ENCODE peak calls at places on chromosomes 13 and 19, in six cellular contexts. One of them, this sample, is unnamed.

GRCh38 chr13:93003531-93003930 is 223.1 kb upstream of the GPC6 start:
- DNase-seq in breast epithelium: no peak
- DNase-seq in ovary: no peak
- DNase-seq in IMR-90: no peak
- DNase-seq in fibroblast of lung: no peak
- DNase-seq in AG04450: no peak
- DNase-seq in this sample: no peak

GRCh38 chr13:42355118-42355840 is 83.3 kb downstream of the AKAP11 start:
- DNase-seq in fibroblast of lung: no peak
- DNase-seq in breast epithelium: no peak
- DNase-seq in ovary: no peak
- DNase-seq in IMR-90: no peak
- DNase-seq in AG04450: no peak
- DNase-seq in this sample: no peak

GRCh38 chr19:50214699-50215543 is 11.5 kb downstream of the MYH14 start:
- DNase-seq in breast epithelium: peak; percentile 89
- DNase-seq in IMR-90: no peak
- DNase-seq in fibroblast of lung: no peak
- DNase-seq in AG04450: no peak
- DNase-seq in ovary: no peak
- DNase-seq in this sample: no peak

GRCh38 chr13:71643466-71643865 is 223.5 kb downstream of the DACH1 start:
- DNase-seq in breast epithelium: no peak
- DNase-seq in IMR-90: no peak
- DNase-seq in AG04450: no peak
- DNase-seq in ovary: no peak
- DNase-seq in fibroblast of lung: no peak
- DNase-seq in this sample: no peak

GRCh38 chr19:17436094-17436873 is 12.2 kb downstream of the TMEM221 start:
- DNase-seq in breast epithelium: no peak
- DNase-seq in IMR-90: no peak
- DNase-seq in fibroblast of lung: no peak
- DNase-seq in ovary: no peak
- DNase-seq in AG04450: no peak
- DNase-seq in this sample: no peak

GRCh38 chr19:29664753-29665214 is 477 bp upstream of the PLEKHF1 start:
- DNase-seq in AG04450: no peak
- DNase-seq in breast epithelium: no peak
- DNase-seq in fibroblast of lung: no peak
- DNase-seq in ovary: no peak
- DNase-seq in IMR-90: no peak
- DNase-seq in this sample: no peak

GRCh38 chr19:7004313-7004931 is 16.8 kb downstream of the MBD3L2B start:
- DNase-seq in ovary: no peak
- DNase-seq in AG04450: no peak
- DNase-seq in IMR-90: peak; percentile 18
- DNase-seq in fibroblast of lung: peak; percentile 46
- DNase-seq in breast epithelium: no peak
- DNase-seq in this sample: no peak

GRCh38 chr19:58033741-58034475 is at the start of gene ZSCAN1:
- DNase-seq in ovary: peak; percentile 82
- DNase-seq in AG04450: no peak
- DNase-seq in fibroblast of lung: peak; percentile 86
- DNase-seq in breast epithelium: peak; percentile 93
- DNase-seq in IMR-90: peak; percentile 41
- DNase-seq in this sample: peak; percentile 81

GRCh38 chr19:46404039-46404883 is 9.1 kb downstream of the CCDC8 start:
- DNase-seq in breast epithelium: peak; percentile 54
- DNase-seq in IMR-90: peak; percentile 31
- DNase-seq in AG04450: no peak
- DNase-seq in ovary: peak; percentile 74
- DNase-seq in fibroblast of lung: peak; percentile 63
- DNase-seq in this sample: no peak

GRCh38 chr19:38877781-38878574 is at the start of gene RINL:
- DNase-seq in fibroblast of lung: no peak
- DNase-seq in AG04450: no peak
- DNase-seq in IMR-90: no peak
- DNase-seq in breast epithelium: no peak
- DNase-seq in ovary: no peak
- DNase-seq in this sample: no peak

GRCh38 chr13:51931606-51932005 is 69.8 kb downstream of the CCDC70 start:
- DNase-seq in IMR-90: no peak
- DNase-seq in AG04450: no peak
- DNase-seq in fibroblast of lung: no peak
- DNase-seq in breast epithelium: no peak
- DNase-seq in ovary: no peak
- DNase-seq in this sample: no peak

GRCh38 chr13:100646030-100646673 is 28.4 kb downstream of the TMTC4 start:
- DNase-seq in AG04450: no peak
- DNase-seq in ovary: no peak
- DNase-seq in IMR-90: peak; percentile 31
- DNase-seq in fibroblast of lung: peak; percentile 25
- DNase-seq in breast epithelium: no peak
- DNase-seq in this sample: peak; percentile 42

GRCh38 chr13:46577656-46578589 is 25.0 kb downstream of the LRCH1 start:
- DNase-seq in ovary: no peak
- DNase-seq in breast epithelium: no peak
- DNase-seq in AG04450: no peak
- DNase-seq in IMR-90: peak; percentile 33
- DNase-seq in fibroblast of lung: no peak
- DNase-seq in this sample: no peak

GRCh38 chr13:46586766-46587509 is 34.0 kb downstream of the LRCH1 start:
- DNase-seq in IMR-90: no peak
- DNase-seq in ovary: no peak
- DNase-seq in AG04450: no peak
- DNase-seq in breast epithelium: no peak
- DNase-seq in fibroblast of lung: no peak
- DNase-seq in this sample: no peak

GRCh38 chr13:46578590-46578975 is 25.6 kb downstream of the LRCH1 start:
- DNase-seq in ovary: no peak
- DNase-seq in IMR-90: no peak
- DNase-seq in AG04450: no peak
- DNase-seq in breast epithelium: no peak
- DNase-seq in fibroblast of lung: no peak
- DNase-seq in this sample: no peak

GRCh38 chr13:46580362-46580839 is 27.4 kb downstream of the LRCH1 start:
- DNase-seq in IMR-90: no peak
- DNase-seq in AG04450: no peak
- DNase-seq in breast epithelium: no peak
- DNase-seq in fibroblast of lung: no peak
- DNase-seq in ovary: no peak
- DNase-seq in this sample: no peak

DNA sequence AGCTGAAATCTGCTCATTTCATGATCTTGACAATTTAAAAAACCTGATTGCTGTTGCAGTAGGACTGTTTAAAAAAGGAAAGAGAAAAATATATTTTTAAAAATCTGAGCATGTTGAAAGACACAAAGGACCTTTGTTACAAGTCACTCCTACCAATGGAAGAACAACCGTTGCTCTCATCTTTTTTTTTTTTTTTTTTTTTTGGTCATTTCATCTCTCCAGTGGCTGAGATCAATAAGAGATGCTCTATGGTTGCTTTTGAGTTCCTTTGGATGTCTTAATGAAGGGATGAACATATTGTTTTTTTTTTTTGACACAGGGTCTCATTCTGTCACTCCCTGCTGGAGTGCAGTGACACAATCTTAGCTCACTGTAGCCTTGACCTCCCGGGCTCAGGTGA is 29.2 kb downstream of the LRCH1 start:
- DNase-seq in IMR-90: no peak
- DNase-seq in ovary: no peak
- DNase-seq in breast epithelium: no peak
- DNase-seq in AG04450: no peak
- DNase-seq in fibroblast of lung: no peak
- DNase-seq in this sample: no peak
- H3K27ac ChIP-seq in IMR-90: no peak overlapping the region
- H3K27ac ChIP-seq in ovary: no peak overlapping the region
- H3K27ac ChIP-seq in breast epithelium: no peak overlapping the region
- H3K27ac ChIP-seq in AG04450: no peak overlapping the region
- H3K27ac ChIP-seq in fibroblast of lung: no peak overlapping the region
- H3K27ac ChIP-seq in this sample: no peak overlapping the region

DNA sequence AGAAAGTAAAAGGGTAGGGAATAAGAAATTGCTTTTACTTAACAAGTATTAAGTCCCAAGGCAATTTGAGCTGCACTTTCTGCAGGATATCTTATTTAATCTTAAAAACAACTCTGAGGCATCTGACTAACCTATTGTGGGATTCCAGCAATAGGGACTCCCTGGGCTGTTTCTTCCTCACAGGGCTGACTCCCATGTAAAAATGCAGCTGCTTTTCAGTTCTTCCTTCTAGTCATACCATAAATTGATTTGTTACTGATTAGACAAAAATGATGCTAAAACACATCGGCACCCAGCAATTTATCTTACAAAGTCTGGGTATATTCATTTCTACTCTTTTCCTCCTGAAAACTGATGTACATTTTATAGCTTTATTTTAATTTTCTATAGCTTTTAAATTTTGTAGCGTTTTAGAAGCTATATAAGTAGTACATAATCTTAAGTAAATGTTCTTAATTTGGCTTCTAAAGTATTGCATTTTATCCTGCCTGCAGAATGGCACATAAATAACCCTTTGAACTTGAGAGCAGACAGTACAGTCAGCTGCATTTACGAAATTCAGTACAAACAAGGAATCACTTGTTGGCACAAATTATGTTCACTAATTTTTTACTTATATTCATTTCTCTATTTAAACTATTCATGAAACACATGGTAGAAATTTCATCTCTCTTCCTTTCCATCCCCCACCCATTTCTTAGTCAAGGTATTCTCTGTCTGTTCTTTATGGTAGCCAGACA is 102.4 kb upstream of the FRY start:
- DNase-seq in fibroblast of lung: no peak
- DNase-seq in IMR-90: no peak
- DNase-seq in breast epithelium: no peak
- DNase-seq in ovary: no peak
- DNase-seq in AG04450: no peak
- DNase-seq in this sample: no peak
- H3K27ac ChIP-seq in fibroblast of lung: no peak overlapping the region
- H3K27ac ChIP-seq in IMR-90: no peak overlapping the region
- H3K27ac ChIP-seq in breast epithelium: no peak overlapping the region
- H3K27ac ChIP-seq in ovary: no peak overlapping the region
- H3K27ac ChIP-seq in AG04450: no peak overlapping the region
- H3K27ac ChIP-seq in this sample: no peak overlapping the region

GRCh38 chr13:95556981-95557380 is 4.5 kb downstream of the CLDN10 start:
- DNase-seq in IMR-90: no peak
- DNase-seq in breast epithelium: no peak
- DNase-seq in fibroblast of lung: no peak
- DNase-seq in ovary: no peak
- DNase-seq in AG04450: no peak
- DNase-seq in this sample: no peak

GRCh38 chr13:95552208-95552538 is 347 bp upstream of the CLDN10 start:
- DNase-seq in AG04450: no peak
- DNase-seq in IMR-90: no peak
- DNase-seq in ovary: no peak
- DNase-seq in breast epithelium: no peak
- DNase-seq in fibroblast of lung: no peak
- DNase-seq in this sample: no peak

GRCh38 chr13:95553614-95554385 is 1.3 kb downstream of the CLDN10 start:
- DNase-seq in breast epithelium: no peak
- DNase-seq in AG04450: no peak
- DNase-seq in IMR-90: no peak
- DNase-seq in fibroblast of lung: peak; percentile 24
- DNase-seq in ovary: no peak
- DNase-seq in this sample: no peak

GRCh38 chr13:95553271-95553588 is 710 bp downstream of the CLDN10 start:
- DNase-seq in AG04450: no peak
- DNase-seq in ovary: no peak
- DNase-seq in breast epithelium: no peak
- DNase-seq in IMR-90: no peak
- DNase-seq in fibroblast of lung: no peak
- DNase-seq in this sample: no peak

DNA sequence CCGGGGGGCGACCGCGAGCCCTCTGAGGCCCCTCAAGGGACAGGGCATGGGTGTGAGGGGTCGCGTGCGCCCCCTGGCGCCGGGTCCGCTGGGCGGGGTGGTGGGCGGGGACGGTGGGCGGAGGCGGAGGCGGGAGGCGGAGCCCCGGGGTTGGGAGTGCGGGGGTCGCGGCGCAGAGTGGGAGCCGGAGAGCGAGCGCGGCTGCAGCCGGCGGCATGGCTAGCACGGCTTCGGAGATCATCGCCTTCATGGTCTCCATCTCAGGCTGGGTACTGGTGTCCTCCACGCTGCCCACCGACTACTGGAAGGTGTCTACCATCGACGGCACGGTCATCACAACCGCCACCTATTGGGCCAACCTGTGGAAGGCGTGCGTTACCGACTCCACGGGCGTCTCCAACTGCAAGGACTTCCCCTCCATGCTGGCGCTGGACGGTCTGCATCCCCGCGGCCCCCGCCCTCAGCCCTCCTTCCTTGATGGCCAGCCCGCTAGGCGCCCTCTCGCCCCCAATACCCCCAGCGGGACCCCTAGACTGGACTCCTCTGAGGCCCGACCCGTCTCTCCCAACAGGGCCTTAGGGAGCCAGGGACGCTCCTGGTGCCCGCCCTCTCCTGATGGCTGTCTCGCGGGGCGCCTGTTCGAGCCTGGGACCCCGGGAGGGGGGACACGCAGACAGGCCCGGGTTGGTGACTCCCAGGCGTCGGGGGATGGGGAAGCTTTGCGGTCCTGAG is at the start of gene CLDN10:
- DNase-seq in IMR-90: no peak
- DNase-seq in AG04450: no peak
- DNase-seq in breast epithelium: no peak
- DNase-seq in fibroblast of lung: no peak
- DNase-seq in ovary: no peak
- DNase-seq in this sample: peak; percentile 31
- H3K27ac ChIP-seq in IMR-90: no peak within 1 kb of the TSS
- H3K27ac ChIP-seq in AG04450: no peak within 1 kb of the TSS
- H3K27ac ChIP-seq in breast epithelium: no peak within 1 kb of the TSS
- H3K27ac ChIP-seq in fibroblast of lung: no peak within 1 kb of the TSS
- H3K27ac ChIP-seq in ovary: no peak within 1 kb of the TSS
- H3K27ac ChIP-seq in this sample: no peak within 1 kb of the TSS

DNA sequence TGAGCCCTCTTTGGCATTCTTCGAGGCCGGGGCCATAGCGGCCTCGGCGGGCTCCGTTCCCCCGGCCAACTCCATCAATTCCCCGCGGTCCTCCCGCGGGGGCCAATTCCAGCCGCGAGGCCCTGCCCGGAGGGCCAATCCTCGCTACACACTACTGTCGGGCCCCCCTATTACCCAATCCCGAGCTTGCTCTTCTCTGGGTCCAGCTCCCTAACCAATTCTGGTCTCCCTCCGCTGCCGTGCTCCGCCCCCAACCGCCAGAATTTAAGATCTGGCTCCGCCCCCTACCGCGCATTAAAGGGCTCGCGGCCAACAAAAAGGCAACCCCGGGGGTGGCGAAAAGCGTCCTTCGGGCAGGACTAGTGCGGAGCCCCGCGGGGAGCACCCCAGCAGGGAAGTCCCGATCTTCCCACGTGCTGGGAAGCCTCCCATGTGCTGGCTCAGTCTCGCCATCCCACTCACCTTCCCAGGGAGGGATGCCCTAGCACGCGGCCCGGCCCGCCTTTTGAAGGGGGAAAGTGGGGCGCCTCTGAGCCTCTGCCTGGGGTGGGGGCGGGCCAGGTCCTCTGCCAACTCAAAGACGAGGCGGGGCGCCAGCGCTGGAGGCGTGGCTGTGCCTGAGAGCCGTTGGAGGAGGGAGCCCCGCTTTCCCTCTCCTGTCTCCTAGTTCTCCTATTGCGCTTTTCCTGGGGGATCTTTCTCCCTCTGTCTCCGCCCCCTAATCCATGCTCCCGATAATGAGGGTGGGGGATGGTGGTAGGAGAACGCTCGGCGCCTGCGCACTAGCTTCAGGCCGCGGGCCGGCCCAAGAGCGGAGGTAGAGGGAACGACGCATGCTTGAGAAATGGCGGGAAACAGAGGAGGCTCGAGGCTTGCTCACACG is 3.5 kb downstream of the LIPE start:
- DNase-seq in ovary: peak; percentile 90
- DNase-seq in breast epithelium: peak; percentile 85
- DNase-seq in IMR-90: peak; percentile 90
- DNase-seq in AG04450: peak; percentile 85
- DNase-seq in fibroblast of lung: peak; percentile 95
- DNase-seq in this sample: peak; percentile 93
- H3K27ac ChIP-seq in ovary: peak overlapping the region; percentile 56
- H3K27ac ChIP-seq in breast epithelium: peak overlapping the region; percentile 75
- H3K27ac ChIP-seq in IMR-90: peak overlapping the region; percentile 39
- H3K27ac ChIP-seq in AG04450: peak overlapping the region; percentile 61
- H3K27ac ChIP-seq in fibroblast of lung: peak overlapping the region; percentile 53
- H3K27ac ChIP-seq in this sample: peak overlapping the region; percentile 88

This sample was measured in substantia nigra.